ENCODE peak calls at places on chromosome X, in ten cellular contexts. P is T-helper 9 cell; T is NCI-H1105 treated with DMSO at 0.1 percent for 48 hours; L is activated T-helper 1 cell treated with anti-CD3 and anti-CD28 coated beads, Interleukin-12 subunit alpha, Interleukin-12 subunit beta, Interleukin-2, Interleukin-4 antibody, amounts not matched to agents 30 ng/mL and 10 ng/mL and 1 ng/mL, durations not matched to agents 14 hours and 24 hours and 36 hours; W is stimulated activated CD4-positive, alpha-beta T cell treated with anti-CD3 and anti-CD28 coated beads, Interleukin-2, amount 100 ng/mL, for 48 hours; E is activated naive CD8-positive, alpha-beta T cell treated with anti-CD3 and anti-CD28 coated beads, Interleukin-2, amount 50 U/mL, for 24 hours; N is IMR-90; H is fibroblast of mammary gland; A is right atrium auricular region; V is posterior vena cava. U is an unnamed sample.

GRCh38 chrX:1534321-1535168 is 2.4 kb downstream of the P2RY8 start:
- DNase-seq in P (no peak), T (no peak), L (peak; percentile 31), W (no peak), E (peak; percentile 48), N (no peak), H (no peak), A (no peak), V (peak; percentile 67), U (no peak)

GRCh38 chrX:77442728-77443127 is 4.5 kb upstream of the FGF16 start:
- DNase-seq in P (no peak), T (no peak), L (no peak), W (no peak), E (no peak), N (peak; percentile 81), H (peak; percentile 79), A (no peak), V (no peak), U (no peak)

GRCh38 chrX:73577368-73577767 is 14.4 kb downstream of the CHIC1 start:
- DNase-seq in P (no peak), T (peak; percentile 7), L (no peak), W (no peak), E (no peak), N (peak; percentile 75), H (peak; percentile 86), A (no peak), V (no peak), U (no peak)

GRCh38 chrX:41781500-41781899 is 57.5 kb downstream of the GPR82 start:
- DNase-seq in P (no peak), T (peak; percentile 20), L (no peak), W (peak; percentile 4), E (no peak), N (peak; percentile 56), H (peak; percentile 61), A (no peak), V (no peak), U (no peak)

GRCh38 chrX:39445336-39445735 is 644.1 kb downstream of the MID1IP1 start:
- DNase-seq in P (peak; percentile 25), T (no peak), L (no peak), W (peak; percentile 64), E (peak; percentile 51), N (no peak), H (no peak), A (no peak), V (no peak), U (no peak)

GRCh38 chrX:64196606-64197005 is 8.9 kb downstream of the AMER1 start:
- DNase-seq in P (no peak), T (no peak), L (no peak), W (no peak), E (no peak), N (no peak), H (no peak), A (no peak), V (no peak), U (no peak)

GRCh38 chrX:70042399-70043371 is 7.1 kb downstream of the AWAT2 start:
- DNase-seq in P (no peak), T (no peak), L (no peak), W (no peak), E (no peak), N (peak; percentile 42), H (peak; percentile 36), A (no peak), V (no peak), U (no peak)

GRCh38 chrX:13304052-13304451 is 15.8 kb downstream of the ATXN3L start:
- DNase-seq in P (no peak), T (no peak), L (no peak), W (no peak), E (no peak), N (no peak), H (no peak), A (no peak), V (no peak), U (no peak)

GRCh38 chrX:22109442-22109841 is 77.3 kb downstream of the PHEX start:
- DNase-seq in P (no peak), T (no peak), L (no peak), W (no peak), E (no peak), N (peak; percentile 55), H (peak; percentile 56), A (no peak), V (no peak), U (no peak)

GRCh38 chrX:15946783-15947550 is 92.4 kb upstream of the AP1S2 start:
- DNase-seq in P (no peak), T (no peak), L (no peak), W (no peak), E (peak; percentile 2), N (peak; percentile 86), H (peak; percentile 89), A (no peak), V (no peak), U (no peak)

GRCh38 chrX:37993857-37994619 is 12.3 kb upstream of the SYTL5 start:
- DNase-seq in P (no peak), T (peak; percentile 87), L (no peak), W (no peak), E (no peak), N (no peak), H (no peak), A (no peak), V (no peak), U (peak; percentile 20)

GRCh38 chrX:53263597-53264094 is 17.7 kb downstream of the IQSEC2 start:
- DNase-seq in P (no peak), T (no peak), L (no peak), W (peak; percentile 31), E (peak; percentile 59), N (peak; percentile 71), H (peak; percentile 88), A (no peak), V (no peak), U (no peak)

GRCh38 chrX:23908219-23909003 is 605 bp downstream of the CXorf58 start:
- DNase-seq in P (no peak), T (no peak), L (no peak), W (no peak), E (peak; percentile 8), N (no peak), H (no peak), A (no peak), V (no peak), U (no peak)

GRCh38 chrX:119539872-119540271 is 25.3 kb downstream of the STEEP1 start:
- DNase-seq in P (no peak), T (no peak), L (no peak), W (no peak), E (peak; percentile 2), N (no peak), H (no peak), A (no peak), V (no peak), U (no peak)

GRCh38 chrX:128975716-128976115 is 547.6 kb downstream of the SMARCA1 start:
- DNase-seq in P (no peak), T (peak; percentile 11), L (no peak), W (peak; percentile 18), E (peak; percentile 10), N (no peak), H (peak; percentile 3), A (no peak), V (no peak), U (no peak)

GRCh38 chrX:135408794-135409193 is 12.9 kb upstream of the SMIM10L2A start:
- DNase-seq in P (no peak), T (no peak), L (no peak), W (no peak), E (no peak), N (no peak), H (no peak), A (no peak), V (no peak), U (no peak)

GRCh38 chrX:145848857-145849256 is 31.2 kb downstream of the SLITRK2 start:
- DNase-seq in P (no peak), T (no peak), L (no peak), W (no peak), E (no peak), N (no peak), H (no peak), A (no peak), V (no peak), U (no peak)

GRCh38 chrX:65687367-65687766 is 19.9 kb downstream of the MSN start:
- DNase-seq in P (no peak), T (no peak), L (no peak), W (no peak), E (no peak), N (no peak), H (no peak), A (no peak), V (no peak), U (no peak)

GRCh38 chrX:93354651-93355050 is 318.7 kb downstream of the NAP1L3 start:
- DNase-seq in P (no peak), T (no peak), L (no peak), W (no peak), E (no peak), N (no peak), H (no peak), A (no peak), V (no peak), U (no peak)

GRCh38 chrX:39453847-39454645 is 643.7 kb downstream of the BCOR start:
- DNase-seq in P (no peak), T (no peak), L (no peak), W (no peak), E (no peak), N (no peak), H (no peak), A (no peak), V (no peak), U (no peak)

GRCh38 chrX:42176790-42177189 is 253.4 kb upstream of the CASK start:
- DNase-seq in P (no peak), T (no peak), L (no peak), W (no peak), E (no peak), N (no peak), H (no peak), A (no peak), V (no peak), U (no peak)

GRCh38 chrX:24257011-24257410 is 56.9 kb downstream of the SUPT20HL2 start:
- DNase-seq in P (no peak), T (no peak), L (no peak), W (no peak), E (no peak), N (no peak), H (no peak), A (no peak), V (no peak), U (no peak)

GRCh38 chrX:67583171-67583570 is 39.4 kb downstream of the AR start:
- DNase-seq in P (no peak), T (no peak), L (no peak), W (no peak), E (no peak), N (no peak), H (no peak), A (no peak), V (no peak), U (no peak)

GRCh38 chrX:40148439-40149285 is 50.9 kb upstream of the BCOR start:
- DNase-seq in P (no peak), T (no peak), L (no peak), W (no peak), E (no peak), N (no peak), H (no peak), A (no peak), V (no peak), U (no peak)

GRCh38 chrX:103539695-103540094 is 20.4 kb upstream of the RAB40A start:
- DNase-seq in P (no peak), T (no peak), L (no peak), W (no peak), E (no peak), N (no peak), H (no peak), A (no peak), V (no peak), U (no peak)

GRCh38 chrX:101057095-101057714 is 5.3 kb upstream of the TRMT2B start:
- DNase-seq in P (no peak), T (no peak), L (no peak), W (no peak), E (no peak), N (peak; percentile 68), H (peak; percentile 54), A (no peak), V (no peak), U (no peak)

GRCh38 chrX:77118686-77119085 is 328.5 kb upstream of the FGF16 start:
- DNase-seq in P (no peak), T (no peak), L (no peak), W (no peak), E (no peak), N (no peak), H (no peak), A (no peak), V (no peak), U (no peak)

GRCh38 chrX:119482497-119483480 is 14.5 kb downstream of the SLC25A5 start:
- DNase-seq in P (peak; percentile 54), T (peak; percentile 59), L (peak; percentile 59), W (peak; percentile 67), E (peak; percentile 74), N (peak; percentile 39), H (peak; percentile 35), A (no peak), V (peak; percentile 89), U (peak; percentile 30)

U was measured in effector memory CD4-positive, alpha-beta T cell.